ENCODE peak calls at places on chromosomes 3 and 15, in eight cellular contexts. P is SJSA1; Q is NCI-H2107; J is COLO829; U is activated T-cell treated with anti-CD3 and anti-CD28 coated beads, Interleukin-2, amount 50 U/mL, for 1 hour; H is upper lobe of right lung; E is left colon; D is stimulated activated CD4-positive, alpha-beta T cell treated with anti-CD3 and anti-CD28 coated beads, TNF-alpha, amount 100 ng/mL, for 24 hours. V is an unnamed sample.

GRCh38 chr15:22904736-22905135 is 66.3 kb downstream of the NIPA2 start:
- DNase-seq in J (no peak), D (no peak), Q (peak; percentile 6), H (no peak), U (no peak), E (no peak), P (no peak), V (no peak)

GRCh38 chr3:179933872-179934271 is 102.9 kb downstream of the PEX5L start:
- DNase-seq in U (no peak), J (no peak), H (no peak), Q (no peak), D (no peak), P (no peak), E (no peak), V (no peak)

GRCh38 chr15:85329561-85330421 is 50.6 kb upstream of the AKAP13 start:
- DNase-seq in Q (no peak), D (no peak), J (peak; percentile 69), U (peak; percentile 36), H (no peak), E (peak; percentile 45), P (peak; percentile 66), V (peak; percentile 69)

GRCh38 chr15:78988361-78988911 is 43.6 kb upstream of the CTSH start:
- DNase-seq in E (peak; percentile 49), H (peak; percentile 93), U (no peak), J (peak; percentile 97), D (no peak), Q (no peak), P (peak; percentile 82), V (peak; percentile 48)

GRCh38 chr15:80461370-80462060 is 57.3 kb downstream of the ARNT2 start:
- DNase-seq in J (no peak), P (peak; percentile 19), D (no peak), Q (no peak), E (peak; percentile 13), U (no peak), H (no peak), V (no peak)

GRCh38 chr3:4504340-4505261 is 11.5 kb downstream of the ITPR1 start:
- DNase-seq in P (no peak), D (no peak), Q (no peak), U (peak; percentile 28), E (peak; percentile 72), H (no peak), J (no peak), V (no peak)

GRCh38 chr3:143182861-143183667 is 63.5 kb downstream of the CHST2 start:
- DNase-seq in Q (no peak), U (no peak), P (no peak), E (no peak), H (no peak), J (no peak), D (no peak), V (no peak)

GRCh38 chr3:55673764-55674163 is 186.7 kb upstream of the WNT5A start:
- DNase-seq in E (no peak), U (no peak), P (no peak), D (no peak), Q (no peak), J (no peak), H (no peak), V (no peak)

GRCh38 chr3:134327594-134327975 is 46.7 kb downstream of the AMOTL2 start:
- DNase-seq in H (no peak), P (peak; percentile 82), Q (no peak), U (no peak), E (no peak), J (no peak), D (no peak), V (no peak)

GRCh38 chr3:177482048-177482741 is 284.9 kb upstream of the TBL1XR1 start:
- DNase-seq in P (no peak), D (no peak), E (no peak), J (no peak), H (no peak), U (no peak), Q (no peak), V (no peak)

GRCh38 chr15:58770519-58770856 is 614 bp upstream of the MINDY2 start:
- DNase-seq in P (no peak), U (no peak), H (no peak), D (no peak), Q (no peak), E (no peak), J (no peak), V (peak; percentile 70)

GRCh38 chr3:117628896-117629295 is 919.3 kb downstream of the TUSC7 start:
- DNase-seq in J (peak; percentile 74), H (no peak), D (no peak), E (no peak), P (peak; percentile 63), U (no peak), Q (peak; percentile 89), V (no peak)

GRCh38 chr3:146326875-146327543 is 76.1 kb upstream of the PLSCR4 start:
- DNase-seq in P (peak; percentile 39), D (no peak), H (no peak), E (peak; percentile 59), J (peak; percentile 69), Q (no peak), U (no peak), V (peak; percentile 12)

GRCh38 chr15:33710746-33711145 is 257.6 kb upstream of the CHRM5 start:
- DNase-seq in D (no peak), U (no peak), H (no peak), Q (no peak), P (no peak), E (no peak), J (no peak), V (no peak)

GRCh38 chr15:63050737-63051700 is 8.5 kb downstream of the TPM1 start:
- DNase-seq in E (no peak), U (no peak), J (peak; percentile 52), H (no peak), D (no peak), P (peak; percentile 90), Q (no peak), V (no peak)

GRCh38 chr15:76012021-76012551 is at the start of gene NRG4:
- DNase-seq in Q (no peak), D (no peak), J (peak; percentile 0), P (peak; percentile 28), U (no peak), E (peak; percentile 35), H (no peak), V (peak; percentile 5)

GRCh38 chr3:158685151-158685550 is 12.7 kb upstream of the LXN start:
- DNase-seq in P (no peak), J (no peak), H (no peak), U (no peak), E (no peak), Q (no peak), D (no peak), V (no peak)

GRCh38 chr3:31077826-31078225 is 183.4 kb upstream of the GADL1 start:
- DNase-seq in H (no peak), E (no peak), D (no peak), P (no peak), J (no peak), Q (no peak), U (no peak), V (no peak)

GRCh38 chr15:81939604-81940440 is 106.0 kb downstream of the MEX3B start:
- DNase-seq in P (peak; percentile 38), H (no peak), D (no peak), J (peak; percentile 16), Q (no peak), E (no peak), U (no peak), V (peak; percentile 48)

GRCh38 chr3:158491968-158492367 is 79.0 kb upstream of the MLF1 start:
- DNase-seq in Q (no peak), H (no peak), P (no peak), U (no peak), J (no peak), D (no peak), E (no peak), V (no peak)